ENCODE peak calls at places on chromosomes 11 and 22, in four cellular contexts. B is mucosa of descending colon, S is A549, C is neural progenitor cell. U is an unnamed sample.

GRCh38 chr11:112786886-112787530 is 174.2 kb upstream of the NCAM1 start:
- DNase-seq in B (no peak), S (no peak), C (no peak), U (no peak)

GRCh38 chr22:23525510-23525909 is 54.6 kb downstream of the IGLL1 start:
- DNase-seq in B (no peak), S (no peak), C (no peak), U (peak; percentile 51)

GRCh38 chr11:75330279-75330678 is 21.2 kb downstream of the ARRB1 start:
- DNase-seq in B (peak; percentile 83), S (no peak), C (no peak), U (no peak)

GRCh38 chr11:111707039-111707690 is 59.0 kb downstream of the PPP2R1B start:
- DNase-seq in B (peak; percentile 41), S (no peak), C (no peak), U (no peak)

GRCh38 chr11:95922099-95922498 is 1.8 kb downstream of the MTMR2 start:
- DNase-seq in B (no peak), S (no peak), C (no peak), U (no peak)

GRCh38 chr11:124656759-124657627 is 16.5 kb downstream of the SIAE start:
- DNase-seq in B (no peak), S (no peak), C (peak; percentile 66), U (no peak)

GRCh38 chr11:46677169-46677568 is 23.2 kb downstream of the ARHGAP1 start:
- DNase-seq in B (no peak), S (no peak), C (no peak), U (peak; percentile 58)

GRCh38 chr11:126336646-126337045 is 18.8 kb upstream of the ST3GAL4 start:
- DNase-seq in B (no peak), S (no peak), C (no peak), U (peak; percentile 46)

GRCh38 chr11:9680028-9680427 is 16.2 kb downstream of the SWAP70 start:
- DNase-seq in B (no peak), S (no peak), C (no peak), U (no peak)

GRCh38 chr11:9678576-9678975 is 14.7 kb downstream of the SWAP70 start:
- DNase-seq in B (no peak), S (no peak), C (no peak), U (no peak)

GRCh38 chr11:9681583-9682372 is 17.9 kb downstream of the SWAP70 start:
- DNase-seq in B (no peak), S (no peak), C (no peak), U (no peak)

GRCh38 chr11:9675691-9676090 is 11.8 kb downstream of the SWAP70 start:
- DNase-seq in B (no peak), S (no peak), C (peak; percentile 13), U (no peak)

GRCh38 chr11:9677951-9678350 is 14.1 kb downstream of the SWAP70 start:
- DNase-seq in B (no peak), S (no peak), C (no peak), U (no peak)
- H3K4me3 ChIP-seq in B (no peak overlapping the region), S (no peak overlapping the region), C (no peak overlapping the region), U (no peak overlapping the region)

GRCh38 chr11:44765026-44765595 is 38.3 kb downstream of the TSPAN18 start:
- DNase-seq in B (no peak), S (no peak), C (no peak), U (no peak)
- H3K4me1 ChIP-seq in B (no peaks in the 10 kb centered on the region), S (peaks cover 28% of the 10 kb centered on the region), C (peaks cover 41% of the 10 kb centered on the region), U (peaks cover 28% of the 10 kb centered on the region)

DNA sequence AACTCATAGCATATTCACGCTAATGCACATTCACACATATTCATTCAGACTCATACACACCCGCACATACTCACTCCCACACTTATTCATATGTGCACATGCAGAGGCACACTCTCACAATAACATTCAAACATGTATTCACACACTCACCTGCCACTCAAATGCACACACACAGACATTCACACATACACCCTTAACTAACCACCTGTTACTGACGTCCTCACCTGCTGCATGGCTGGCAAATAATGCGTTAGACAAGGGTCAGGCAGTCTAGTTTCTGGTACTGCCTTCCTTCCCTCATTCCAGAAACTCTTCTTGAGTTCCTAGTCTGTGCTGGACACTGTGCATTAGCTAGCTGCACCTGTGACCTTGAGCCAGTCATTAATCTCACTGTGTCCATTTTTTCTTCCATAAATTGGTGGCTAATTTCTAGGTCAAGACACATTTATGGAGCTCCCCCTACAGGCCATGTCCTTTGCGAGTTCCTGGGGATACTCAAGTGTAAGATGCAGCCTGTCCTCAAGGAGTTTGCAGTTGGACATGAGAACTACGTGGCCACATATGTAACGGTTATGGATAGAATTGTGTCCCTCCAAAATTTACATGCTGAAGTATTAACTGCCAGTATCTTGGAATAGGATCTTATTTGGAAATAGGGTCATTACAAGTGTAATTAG is 34.5 kb upstream of the SEZ6L start:
- DNase-seq in B (no peak), S (peak; percentile 6), C (no peak), U (no peak)
- TF ChIP-seq CTCF in B (no peak), S (no peak), C (peak; percentile 50), U (no peak)

DNA sequence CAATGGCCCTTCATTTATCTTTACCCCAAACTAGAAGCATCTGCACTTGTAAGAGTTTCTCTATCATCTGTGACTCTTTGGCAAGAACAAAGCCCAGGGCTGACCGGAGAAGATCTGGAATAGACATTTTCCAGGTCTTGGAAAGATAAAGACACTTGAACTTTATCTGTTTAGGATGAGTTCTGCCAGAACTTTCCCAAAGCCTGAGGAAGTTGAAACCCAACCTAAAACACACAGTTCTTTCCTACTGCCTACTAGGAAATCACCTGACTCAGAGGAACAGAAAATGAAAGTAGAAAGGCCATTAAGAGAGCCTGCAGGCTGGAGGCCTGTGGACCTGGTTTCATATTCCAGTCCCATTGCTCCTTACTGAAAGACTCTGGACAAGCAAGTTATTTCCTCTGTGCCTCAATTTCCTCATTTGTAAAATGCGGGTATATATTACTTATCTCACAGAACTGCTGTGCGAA is 1.4 kb downstream of the UBE2L6 start:
- DNase-seq in B (peak; percentile 61), S (no peak), C (no peak), U (no peak)
- H3K4me3 ChIP-seq in B (no peak overlapping the region), S (no peak overlapping the region), C (peak overlapping the region; percentile 95), U (peak overlapping the region; percentile 96)

GRCh38 chr11:70186420-70186819 is 16.7 kb upstream of the FADD start:
- DNase-seq in B (no peak), S (no peak), C (no peak), U (no peak)

GRCh38 chr11:70189622-70190021 is 13.5 kb upstream of the FADD start:
- DNase-seq in B (no peak), S (no peak), C (no peak), U (no peak)

GRCh38 chr11:70185348-70186055 is 17.6 kb upstream of the FADD start:
- DNase-seq in B (no peak), S (no peak), C (no peak), U (no peak)

GRCh38 chr11:70186936-70187335 is 16.2 kb upstream of the FADD start:
- DNase-seq in B (no peak), S (no peak), C (no peak), U (no peak)

DNA sequence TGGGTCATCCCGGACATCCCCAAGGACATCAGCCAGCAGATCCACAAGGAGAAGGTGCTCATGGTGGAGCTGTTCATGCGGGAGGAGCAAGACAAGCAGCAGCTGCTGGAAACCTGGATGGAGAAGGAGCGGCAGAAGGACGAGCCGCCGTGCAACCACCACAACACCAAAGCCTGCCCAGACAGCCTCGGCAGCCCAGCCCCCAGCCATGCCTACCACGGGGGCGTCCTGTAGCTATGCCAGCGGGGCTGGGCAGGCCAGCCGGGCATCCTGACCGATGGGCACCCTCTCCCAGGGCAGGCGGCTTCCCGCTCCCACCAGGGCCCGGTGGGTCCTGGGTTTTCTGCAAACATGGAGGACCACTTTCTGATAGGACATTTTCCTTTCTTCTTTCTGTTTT is 15.3 kb upstream of the FADD start:
- DNase-seq in B (no peak), S (no peak), C (no peak), U (no peak)
- H3K4me1 ChIP-seq in B (no peaks in the 10 kb centered on the region), S (no peaks in the 10 kb centered on the region), C (no peaks in the 10 kb centered on the region), U (no peaks in the 10 kb centered on the region)